ENCODE peak calls at places on chromosome 17, in five cellular contexts. F is A549, M is GM12878, S is K562, L is HepG2. N is an unnamed sample.

GRCh38 chr17:13031718-13032350 is 14.0 kb upstream of the ELAC2 start:
- DNase-seq in F (peak; percentile 52), M (no peak), S (peak; percentile 60), L (peak; percentile 10), N (peak; percentile 48)

GRCh38 chr17:13957636-13958035 is 111.7 kb upstream of the COX10 start:
- DNase-seq in F (no peak), M (no peak), S (no peak), L (no peak), N (no peak)

GRCh38 chr17:7336240-7337175 is at the start of gene ACAP1:
- DNase-seq in F (no peak), M (no peak), S (peak; percentile 68), L (no peak), N (no peak)

GRCh38 chr17:46063239-46063638 is 64.2 kb downstream of the STH start:
- DNase-seq in F (peak; percentile 84), M (no peak), S (no peak), L (no peak), N (no peak)

GRCh38 chr17:35596530-35597233 is 9.6 kb downstream of the AP2B1 start:
- DNase-seq in F (no peak), M (no peak), S (no peak), L (no peak), N (peak; percentile 26)

GRCh38 chr17:40598021-40598927 is 33.0 kb upstream of the CCR7 start:
- DNase-seq in F (no peak), M (no peak), S (no peak), L (no peak), N (no peak)

GRCh38 chr17:20216853-20217252 is 207.7 kb downstream of the SPECC1 start:
- DNase-seq in F (no peak), M (no peak), S (no peak), L (no peak), N (no peak)

GRCh38 chr17:59827721-59828477 is 64.8 kb downstream of the TUBD1 start:
- DNase-seq in F (no peak), M (no peak), S (no peak), L (no peak), N (peak; percentile 47)

GRCh38 chr17:38510424-38511125 is 82.3 kb downstream of the ARHGAP23 start:
- DNase-seq in F (no peak), M (no peak), S (peak; percentile 56), L (peak; percentile 39), N (peak; percentile 91)

GRCh38 chr17:47077576-47077975 is 98.5 kb upstream of the RPRML start:
- DNase-seq in F (no peak), M (no peak), S (no peak), L (no peak), N (no peak)

GRCh38 chr17:33978889-33979288 is 276.2 kb upstream of the CCL2 start:
- DNase-seq in F (no peak), M (no peak), S (no peak), L (no peak), N (no peak)

GRCh38 chr17:81150379-81151038 is 14.8 kb upstream of the PVALEF start:
- DNase-seq in F (no peak), M (no peak), S (no peak), L (no peak), N (no peak)

GRCh38 chr17:27244019-27244418 is 49.9 kb upstream of the WSB1 start:
- DNase-seq in F (no peak), M (no peak), S (no peak), L (no peak), N (no peak)

GRCh38 chr17:13272296-13272695 is 254.5 kb upstream of the ELAC2 start:
- DNase-seq in F (no peak), M (no peak), S (no peak), L (no peak), N (no peak)

GRCh38 chr17:47299239-47299910 is 24.4 kb upstream of the EFCAB13 start:
- DNase-seq in F (no peak), M (no peak), S (no peak), L (no peak), N (no peak)

GRCh38 chr17:73770115-73770848 is 126.0 kb upstream of the SDK2 start:
- DNase-seq in F (peak; percentile 57), M (no peak), S (peak; percentile 8), L (no peak), N (peak; percentile 88)
- TF ChIP-seq MAX in F (peak; percentile 25), M (no peak), S (no peak), L (no peak), N (no peak)

DNA sequence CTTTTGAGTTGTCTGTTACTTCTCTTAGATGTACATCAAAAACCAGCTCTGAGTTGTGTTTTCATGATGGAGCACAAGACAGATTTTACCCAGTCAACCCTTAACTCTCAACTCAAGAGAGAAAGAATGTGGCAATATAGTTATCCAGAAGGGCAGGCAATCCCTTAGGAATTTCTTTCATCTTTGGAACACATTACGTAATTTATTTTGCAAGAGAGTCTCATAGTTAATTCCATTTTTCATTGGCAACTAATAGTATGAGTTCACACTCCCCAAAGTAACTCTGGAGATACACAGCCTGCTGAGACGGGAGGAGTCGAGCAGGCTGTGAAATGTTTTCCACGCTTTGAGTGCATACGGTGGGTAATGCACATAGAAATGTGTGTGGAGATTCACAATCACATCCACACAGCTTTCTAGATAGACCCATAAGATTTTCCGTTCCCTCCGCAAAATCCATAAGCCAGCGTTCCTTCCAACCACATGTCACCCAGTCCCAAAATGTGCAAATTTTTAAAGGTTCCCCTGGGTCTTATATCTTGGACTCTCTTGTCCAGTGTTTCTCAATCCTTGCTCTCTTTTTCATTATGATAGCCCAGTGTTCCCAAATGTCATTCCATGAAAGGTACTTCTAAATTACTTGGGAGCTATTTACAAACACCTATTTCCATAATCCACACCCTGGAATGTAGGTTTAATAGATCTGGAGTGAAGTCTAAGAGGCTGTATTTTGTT is 8.4 kb upstream of the CDRT4 start:
- DNase-seq in F (no peak), M (no peak), S (no peak), L (peak; percentile 10), N (no peak)
- TF ChIP-seq SMC3 in F (no peak), M (no peak), S (no peak), L (no peak), N (no peak)

GRCh38 chr17:17740627-17741237 is 59.5 kb downstream of the RAI1 start:
- DNase-seq in F (no peak), M (no peak), S (no peak), L (no peak), N (no peak)
- TF ChIP-seq MAX in F (no peak), M (no peak), S (no peak), L (no peak), N (no peak)

GRCh38 chr17:44795421-44795820 is 34.7 kb downstream of the GJC1 start:
- DNase-seq in F (no peak), M (no peak), S (no peak), L (no peak), N (no peak)

GRCh38 chr17:44798352-44798751 is 31.7 kb downstream of the GJC1 start:
- DNase-seq in F (no peak), M (no peak), S (no peak), L (no peak), N (no peak)

GRCh38 chr17:44795928-44796327 is 34.2 kb downstream of the GJC1 start:
- DNase-seq in F (no peak), M (no peak), S (no peak), L (no peak), N (no peak)

GRCh38 chr17:44797809-44798208 is 32.3 kb downstream of the GJC1 start:
- DNase-seq in F (no peak), M (no peak), S (no peak), L (no peak), N (no peak)

GRCh38 chr17:44796731-44797130 is 33.4 kb downstream of the GJC1 start:
- DNase-seq in F (no peak), M (no peak), S (no peak), L (no peak), N (no peak)
- TF ChIP-seq SMC3 in F (no peak), M (no peak), S (no peak), L (no peak), N (no peak)

DNA sequence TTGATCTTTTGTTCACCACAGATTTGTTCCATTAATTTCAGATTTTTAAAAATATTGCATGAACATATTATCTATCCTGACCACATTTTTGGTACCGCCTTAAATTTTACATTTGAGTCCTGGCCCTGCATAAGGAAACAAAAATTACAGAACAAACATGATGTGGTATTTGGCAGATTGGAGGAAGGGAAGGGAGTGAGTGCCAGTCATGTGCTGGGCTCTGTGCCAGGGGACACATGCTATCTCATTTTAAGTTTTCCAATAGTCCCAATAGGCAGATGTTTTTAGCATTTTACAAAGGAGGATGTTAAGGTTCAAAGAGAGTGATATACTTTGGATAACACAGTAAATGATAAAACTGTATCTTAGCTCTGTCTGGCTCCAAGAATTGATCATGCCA is 185.1 kb downstream of the CDK5R1 start:
- DNase-seq in F (no peak), M (no peak), S (no peak), L (no peak), N (no peak)
- TF ChIP-seq MAX in F (no peak), M (no peak), S (no peak), L (no peak), N (no peak)

GRCh38 chr17:73160980-73161630 is 3.7 kb upstream of the SSTR2 start:
- DNase-seq in F (no peak), M (no peak), S (no peak), L (no peak), N (no peak)
- TF ChIP-seq SMC3 in F (no peak), M (no peak), S (no peak), L (no peak), N (no peak)

DNA sequence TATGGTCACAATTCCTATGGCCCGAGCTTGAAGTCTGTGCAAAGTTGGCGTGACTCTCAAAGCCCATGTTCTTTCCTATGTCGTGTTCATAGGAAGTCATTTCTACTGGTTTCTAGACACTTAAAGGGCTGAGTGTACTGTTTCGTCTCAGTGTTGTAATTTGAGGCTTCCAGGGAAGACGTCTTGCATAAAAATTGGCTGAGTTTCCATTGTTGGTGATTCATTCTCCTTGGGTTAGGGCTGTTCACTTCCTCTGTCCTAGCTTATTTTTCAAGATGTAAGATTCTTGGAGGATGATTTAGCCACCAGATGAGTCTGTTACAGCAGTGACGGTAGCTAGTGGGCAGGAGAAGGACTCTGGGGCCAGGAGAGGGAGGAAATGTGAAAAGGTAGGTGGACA is 43.1 kb downstream of the PIK3R5 start:
- DNase-seq in F (no peak), M (no peak), S (no peak), L (no peak), N (no peak)
- TF ChIP-seq MAX in F (no peak), M (no peak), S (no peak), L (no peak), N (no peak)

DNA sequence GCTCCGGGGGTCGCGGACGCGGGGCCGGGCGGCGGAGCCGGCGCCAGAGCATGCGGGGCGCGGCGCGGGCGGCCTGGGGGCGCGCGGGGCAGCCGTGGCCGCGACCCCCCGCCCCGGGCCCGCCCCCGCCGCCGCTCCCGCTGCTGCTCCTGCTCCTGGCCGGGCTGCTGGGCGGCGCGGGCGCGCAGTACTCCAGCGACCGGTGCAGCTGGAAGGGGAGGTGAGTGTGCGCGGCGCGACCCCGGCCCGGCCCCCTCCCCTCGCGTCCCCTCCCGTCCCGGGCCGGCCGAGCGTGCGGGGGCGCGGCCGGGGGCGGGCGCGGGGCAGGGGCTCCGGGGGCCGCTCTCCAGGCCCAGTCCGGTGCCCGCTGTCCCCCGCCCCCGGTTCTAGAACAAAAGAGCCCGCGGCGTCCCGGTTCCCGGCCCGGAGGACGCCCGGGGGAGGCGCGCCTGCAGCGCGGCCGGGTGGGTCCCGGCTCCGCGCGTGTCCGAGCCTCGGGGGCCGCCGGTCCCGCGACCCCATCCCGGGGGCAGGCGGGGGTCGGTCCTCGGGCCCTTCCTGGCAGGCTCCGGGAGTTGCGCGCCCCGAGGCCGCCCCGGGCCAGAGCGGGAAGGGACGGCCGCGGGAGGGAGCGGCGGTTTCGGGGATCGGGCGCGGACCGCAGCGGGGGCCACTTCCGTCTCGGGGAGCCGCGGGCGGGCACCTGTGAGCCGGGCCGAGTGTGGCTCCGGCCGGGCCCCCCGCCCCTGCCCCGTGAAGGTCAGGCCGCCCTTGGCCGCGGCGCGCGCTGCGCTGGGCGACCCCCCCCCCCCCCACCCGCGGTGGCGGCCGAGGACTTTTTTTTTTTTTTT is 582 bp downstream of the METRNL start:
- DNase-seq in F (peak; percentile 42), M (no peak), S (no peak), L (no peak), N (peak; percentile 78)
- TF ChIP-seq SMC3 in F (no peak), M (no peak), S (no peak), L (no peak), N (no peak)

N was measured in SK-N-SH.